ENCODE peak calls at places on chromosomes 6 and 20, in four cellular contexts. One of them, this sample, is unnamed.

GRCh38 chr6:153989989-153990388 is 49.1 kb upstream of the OPRM1 start:
- DNase-seq in OCI-LY7: no peak
- DNase-seq in foreskin keratinocyte: no peak
- DNase-seq in CD8-positive, alpha-beta memory T cell: no peak
- DNase-seq in this sample: no peak

GRCh38 chr6:169853196-169854082 is 102.0 kb downstream of the ERMARD start:
- DNase-seq in CD8-positive, alpha-beta memory T cell: no peak
- DNase-seq in foreskin keratinocyte: no peak
- DNase-seq in OCI-LY7: no peak
- DNase-seq in this sample: no peak

GRCh38 chr6:106180208-106180607 is 94.1 kb downstream of the PRDM1 start:
- DNase-seq in foreskin keratinocyte: no peak
- DNase-seq in CD8-positive, alpha-beta memory T cell: no peak
- DNase-seq in OCI-LY7: no peak
- DNase-seq in this sample: no peak

GRCh38 chr6:99492137-99492536 is 23.1 kb downstream of the USP45 start:
- DNase-seq in foreskin keratinocyte: no peak
- DNase-seq in OCI-LY7: no peak
- DNase-seq in CD8-positive, alpha-beta memory T cell: no peak
- DNase-seq in this sample: no peak

GRCh38 chr6:27251672-27252251 is 4.3 kb downstream of the PRSS16 start:
- DNase-seq in CD8-positive, alpha-beta memory T cell: peak; percentile 55
- DNase-seq in OCI-LY7: peak; percentile 91
- DNase-seq in foreskin keratinocyte: peak; percentile 80
- DNase-seq in this sample: peak; percentile 91

GRCh38 chr6:130148181-130148580 is 74.6 kb downstream of the SAMD3 start:
- DNase-seq in foreskin keratinocyte: no peak
- DNase-seq in CD8-positive, alpha-beta memory T cell: no peak
- DNase-seq in OCI-LY7: peak; percentile 32
- DNase-seq in this sample: peak; percentile 18

GRCh38 chr6:158624684-158625682 is 19.6 kb downstream of the DYNLT1 start:
- DNase-seq in foreskin keratinocyte: no peak
- DNase-seq in OCI-LY7: no peak
- DNase-seq in CD8-positive, alpha-beta memory T cell: no peak
- DNase-seq in this sample: no peak

GRCh38 chr20:44066645-44067606 is 120.1 kb downstream of the JPH2 start:
- DNase-seq in OCI-LY7: no peak
- DNase-seq in CD8-positive, alpha-beta memory T cell: no peak
- DNase-seq in foreskin keratinocyte: no peak
- DNase-seq in this sample: no peak

GRCh38 chr20:33668087-33668790 is 1.5 kb downstream of the ACTL10 start:
- DNase-seq in CD8-positive, alpha-beta memory T cell: peak; percentile 71
- DNase-seq in OCI-LY7: peak; percentile 88
- DNase-seq in foreskin keratinocyte: no peak
- DNase-seq in this sample: no peak

GRCh38 chr6:16466778-16467177 is 228.4 kb downstream of the GMPR start:
- DNase-seq in foreskin keratinocyte: no peak
- DNase-seq in OCI-LY7: no peak
- DNase-seq in CD8-positive, alpha-beta memory T cell: no peak
- DNase-seq in this sample: no peak

GRCh38 chr6:53979468-53980067 is 131.7 kb upstream of the MLIP start:
- DNase-seq in foreskin keratinocyte: no peak
- DNase-seq in CD8-positive, alpha-beta memory T cell: no peak
- DNase-seq in OCI-LY7: peak; percentile 42
- DNase-seq in this sample: no peak

GRCh38 chr6:12083763-12084162 is 71.7 kb downstream of the HIVEP1 start:
- DNase-seq in foreskin keratinocyte: no peak
- DNase-seq in OCI-LY7: no peak
- DNase-seq in CD8-positive, alpha-beta memory T cell: no peak
- DNase-seq in this sample: no peak

GRCh38 chr6:157568702-157569101 is 187.7 kb downstream of the ZDHHC14 start:
- DNase-seq in foreskin keratinocyte: no peak
- DNase-seq in OCI-LY7: no peak
- DNase-seq in CD8-positive, alpha-beta memory T cell: no peak
- DNase-seq in this sample: no peak

GRCh38 chr20:50438986-50439407 is 71.2 kb upstream of the PTPN1 start:
- DNase-seq in foreskin keratinocyte: peak; percentile 98
- DNase-seq in CD8-positive, alpha-beta memory T cell: no peak
- DNase-seq in OCI-LY7: no peak
- DNase-seq in this sample: no peak

GRCh38 chr20:50628326-50628725 is 63.0 kb downstream of the RIPOR3 start:
- DNase-seq in CD8-positive, alpha-beta memory T cell: no peak
- DNase-seq in foreskin keratinocyte: no peak
- DNase-seq in OCI-LY7: peak; percentile 53
- DNase-seq in this sample: no peak

GRCh38 chr6:48630511-48630910 is 519.5 kb upstream of the PTCHD4 start:
- DNase-seq in CD8-positive, alpha-beta memory T cell: no peak
- DNase-seq in OCI-LY7: no peak
- DNase-seq in foreskin keratinocyte: peak; percentile 56
- DNase-seq in this sample: no peak

GRCh38 chr20:17895641-17896246 is 72.8 kb downstream of the SNX5 start:
- DNase-seq in OCI-LY7: no peak
- DNase-seq in foreskin keratinocyte: no peak
- DNase-seq in CD8-positive, alpha-beta memory T cell: no peak
- DNase-seq in this sample: no peak

GRCh38 chr6:113669641-113670040 is 187.5 kb upstream of the MARCKS start:
- DNase-seq in CD8-positive, alpha-beta memory T cell: no peak
- DNase-seq in OCI-LY7: no peak
- DNase-seq in foreskin keratinocyte: no peak
- DNase-seq in this sample: no peak

GRCh38 chr6:107185570-107185969 is 70.3 kb upstream of the BEND3 start:
- DNase-seq in foreskin keratinocyte: peak; percentile 5
- DNase-seq in CD8-positive, alpha-beta memory T cell: no peak
- DNase-seq in OCI-LY7: no peak
- DNase-seq in this sample: peak; percentile 25

GRCh38 chr6:53517021-53517420 is 27.9 kb downstream of the GCLC start:
- DNase-seq in OCI-LY7: no peak
- DNase-seq in foreskin keratinocyte: no peak
- DNase-seq in CD8-positive, alpha-beta memory T cell: no peak
- DNase-seq in this sample: no peak

GRCh38 chr6:163214259-163214658 is 200.3 kb upstream of the QKI start:
- DNase-seq in foreskin keratinocyte: no peak
- DNase-seq in CD8-positive, alpha-beta memory T cell: no peak
- DNase-seq in OCI-LY7: no peak
- DNase-seq in this sample: no peak

DNA sequence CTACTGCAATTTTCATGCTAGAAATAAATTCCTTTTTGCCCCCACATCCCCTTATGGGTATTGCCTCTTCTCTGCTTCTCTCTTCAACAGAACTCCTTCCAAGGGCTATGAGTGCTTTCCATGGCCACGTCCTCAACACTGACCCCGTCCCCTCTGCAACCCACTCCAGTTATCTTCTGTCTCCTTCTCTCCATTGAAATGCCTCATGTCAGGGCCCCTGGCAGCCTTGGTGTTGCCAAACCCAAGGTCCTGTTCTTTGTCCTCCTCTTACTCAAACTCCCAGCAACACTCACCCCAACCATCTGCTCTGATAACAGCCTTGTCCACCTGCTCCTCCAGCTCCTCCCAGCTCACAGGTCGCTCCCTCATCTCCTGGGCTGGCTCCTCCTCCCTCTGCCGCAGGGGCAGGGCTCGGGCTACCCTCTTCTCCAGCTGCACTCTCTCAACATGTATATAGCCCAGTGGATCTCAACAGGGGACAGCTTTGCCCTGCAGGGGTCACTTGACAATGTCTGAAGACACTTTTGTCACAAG is 196.1 kb upstream of the QKI start:
- DNase-seq in CD8-positive, alpha-beta memory T cell: no peak
- DNase-seq in OCI-LY7: no peak
- DNase-seq in foreskin keratinocyte: no peak
- DNase-seq in this sample: no peak
- H3K4me1 ChIP-seq in CD8-positive, alpha-beta memory T cell: no peaks in the 10 kb centered on the region
- H3K4me1 ChIP-seq in OCI-LY7: no peaks in the 10 kb centered on the region
- H3K4me1 ChIP-seq in foreskin keratinocyte: no peaks in the 10 kb centered on the region
- H3K4me1 ChIP-seq in this sample: no peaks in the 10 kb centered on the region

DNA sequence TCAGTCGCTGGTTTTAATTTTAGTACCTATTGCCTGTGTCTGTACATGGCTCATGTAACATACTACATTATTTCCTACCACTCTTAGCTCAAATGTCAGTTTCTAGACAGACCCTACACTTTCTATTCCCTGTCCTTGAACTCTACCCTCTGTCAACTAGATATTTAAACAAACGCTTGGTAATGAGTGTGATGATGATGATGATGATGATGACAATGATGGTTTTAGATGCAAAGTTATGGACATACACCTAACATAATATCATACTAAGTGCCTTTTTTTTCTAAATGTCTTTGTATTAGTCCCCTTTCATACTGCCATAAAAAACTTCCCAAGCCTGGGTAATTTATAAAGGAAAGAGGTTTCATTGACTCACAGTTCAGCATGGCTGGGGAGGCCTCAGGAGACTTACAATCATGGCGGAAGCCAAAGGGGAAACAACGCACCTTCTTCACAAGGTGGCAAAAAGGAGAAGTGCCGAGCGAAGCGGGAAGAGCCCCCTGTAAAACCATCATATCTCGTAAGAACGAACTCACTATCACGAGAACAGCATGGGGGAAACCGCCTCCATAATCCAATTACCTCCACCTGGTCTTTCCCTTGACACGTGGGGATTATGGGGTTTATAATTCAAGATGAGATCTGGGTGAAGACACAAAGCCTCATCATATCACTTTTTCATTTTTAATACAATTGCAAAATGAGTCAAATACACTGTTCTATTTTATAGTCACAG is 87.1 kb downstream of the IBTK start:
- DNase-seq in foreskin keratinocyte: no peak
- DNase-seq in OCI-LY7: no peak
- DNase-seq in CD8-positive, alpha-beta memory T cell: no peak
- DNase-seq in this sample: no peak
- H3K4me1 ChIP-seq in foreskin keratinocyte: no peaks in the 10 kb centered on the region
- H3K4me1 ChIP-seq in OCI-LY7: no peaks in the 10 kb centered on the region
- H3K4me1 ChIP-seq in CD8-positive, alpha-beta memory T cell: no peaks in the 10 kb centered on the region
- H3K4me1 ChIP-seq in this sample: no peaks in the 10 kb centered on the region

DNA sequence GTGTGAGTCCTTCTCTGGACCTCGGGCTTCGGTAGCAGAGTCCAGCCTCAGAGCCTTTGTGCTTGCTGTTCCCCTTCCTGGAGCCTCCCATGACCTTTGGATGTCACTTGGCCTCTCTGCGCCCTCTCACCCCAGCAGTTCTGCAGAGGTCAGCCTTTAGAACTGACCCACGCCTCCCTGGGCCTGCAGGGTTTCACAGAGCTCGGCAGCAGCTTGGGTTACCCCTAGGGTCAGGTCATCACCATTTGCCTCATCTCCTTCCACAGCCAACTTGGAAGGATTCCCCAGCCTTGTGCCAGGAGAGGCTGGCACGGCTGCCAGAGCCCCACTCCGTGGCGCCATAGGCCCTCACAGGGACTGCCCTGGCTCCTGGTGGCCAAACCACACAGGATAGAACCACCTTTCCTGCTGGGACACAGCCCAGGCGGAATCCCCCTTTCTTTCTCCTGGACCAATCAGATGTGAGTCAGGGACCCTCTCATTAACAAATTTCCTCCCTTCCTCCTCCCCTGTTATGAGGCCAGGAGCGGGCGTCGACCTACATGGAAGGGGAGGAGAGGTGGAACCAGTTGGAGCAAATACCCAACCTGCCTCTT is 13.9 kb upstream of the SIRPA start:
- DNase-seq in foreskin keratinocyte: no peak
- DNase-seq in CD8-positive, alpha-beta memory T cell: no peak
- DNase-seq in OCI-LY7: no peak
- DNase-seq in this sample: no peak
- H3K4me1 ChIP-seq in foreskin keratinocyte: no peaks in the 10 kb centered on the region
- H3K4me1 ChIP-seq in CD8-positive, alpha-beta memory T cell: no peaks in the 10 kb centered on the region
- H3K4me1 ChIP-seq in OCI-LY7: peaks cover 14% of the 10 kb centered on the region
- H3K4me1 ChIP-seq in this sample: no peaks in the 10 kb centered on the region

DNA sequence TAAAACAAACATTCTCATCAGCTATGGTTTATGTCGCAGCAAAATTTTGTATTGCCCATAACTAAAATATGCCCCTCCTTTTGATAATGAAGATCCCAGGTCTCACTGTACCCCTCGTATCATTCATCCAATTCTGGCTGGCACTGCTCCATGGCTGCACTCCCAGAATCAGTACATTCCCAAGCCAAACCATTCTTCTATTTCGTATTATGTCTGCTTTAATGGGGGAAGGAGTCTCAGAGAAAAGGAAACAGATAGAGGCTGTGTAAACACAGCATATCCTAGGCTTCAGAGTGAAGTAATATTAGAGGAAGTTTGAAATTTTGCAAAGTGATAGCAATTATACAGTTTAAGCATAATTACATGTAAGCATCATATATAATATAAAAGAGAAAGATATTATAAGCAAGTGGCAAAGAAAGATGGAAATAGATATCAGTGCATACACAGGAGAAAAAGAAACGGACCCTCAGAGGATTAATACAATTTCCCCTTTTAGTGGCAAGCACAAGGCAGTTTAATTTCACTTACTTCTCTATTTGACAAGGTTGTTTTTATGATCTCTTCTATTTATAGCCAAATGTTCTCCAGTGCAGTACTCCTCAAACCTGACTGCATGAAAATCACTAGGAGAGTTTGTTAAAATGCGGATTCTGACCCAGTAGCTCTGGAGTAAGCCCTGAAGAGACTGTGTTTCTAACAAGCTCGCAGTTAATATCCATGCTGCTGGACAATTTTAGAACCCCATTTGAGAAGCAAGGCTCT is 56.5 kb upstream of the TENT5A start:
- DNase-seq in CD8-positive, alpha-beta memory T cell: no peak
- DNase-seq in OCI-LY7: no peak
- DNase-seq in foreskin keratinocyte: no peak
- DNase-seq in this sample: no peak
- H3K4me1 ChIP-seq in CD8-positive, alpha-beta memory T cell: no peaks in the 10 kb centered on the region
- H3K4me1 ChIP-seq in OCI-LY7: no peaks in the 10 kb centered on the region
- H3K4me1 ChIP-seq in foreskin keratinocyte: no peaks in the 10 kb centered on the region
- H3K4me1 ChIP-seq in this sample: no peaks in the 10 kb centered on the region

GRCh38 chr20:48459729-48460395 is 367.9 kb downstream of the PREX1 start:
- DNase-seq in OCI-LY7: no peak
- DNase-seq in CD8-positive, alpha-beta memory T cell: no peak
- DNase-seq in foreskin keratinocyte: no peak
- DNase-seq in this sample: no peak

GRCh38 chr20:48457261-48458002 is 370.4 kb downstream of the PREX1 start:
- DNase-seq in CD8-positive, alpha-beta memory T cell: no peak
- DNase-seq in OCI-LY7: no peak
- DNase-seq in foreskin keratinocyte: no peak
- DNase-seq in this sample: no peak

GRCh38 chr20:48458601-48459385 is 369.0 kb downstream of the PREX1 start:
- DNase-seq in foreskin keratinocyte: no peak
- DNase-seq in CD8-positive, alpha-beta memory T cell: no peak
- DNase-seq in OCI-LY7: no peak
- DNase-seq in this sample: no peak

GRCh38 chr20:48456361-48457184 is 371.2 kb downstream of the PREX1 start:
- DNase-seq in CD8-positive, alpha-beta memory T cell: no peak
- DNase-seq in foreskin keratinocyte: no peak
- DNase-seq in OCI-LY7: no peak
- DNase-seq in this sample: no peak

DNA sequence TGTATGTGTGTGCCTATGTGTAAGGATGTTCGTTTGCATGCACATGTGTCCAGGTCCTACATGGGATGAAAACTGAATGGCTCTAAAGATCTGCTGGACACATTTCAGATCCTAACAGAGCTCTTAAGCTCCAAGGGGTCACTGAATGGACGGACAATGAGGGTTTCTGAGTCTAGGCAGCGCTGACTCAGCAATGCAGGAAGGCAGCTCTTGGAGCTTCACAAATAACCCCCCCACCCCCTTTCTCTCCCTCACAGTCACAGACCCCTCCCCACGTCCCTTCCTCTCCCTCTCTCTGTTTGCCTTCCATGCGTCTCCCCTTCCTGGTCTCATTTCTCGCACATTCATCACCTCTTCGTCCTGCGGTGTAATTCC is 369.8 kb downstream of the PREX1 start:
- DNase-seq in CD8-positive, alpha-beta memory T cell: no peak
- DNase-seq in foreskin keratinocyte: no peak
- DNase-seq in OCI-LY7: no peak
- DNase-seq in this sample: no peak
- H3K4me1 ChIP-seq in CD8-positive, alpha-beta memory T cell: no peaks in the 10 kb centered on the region
- H3K4me1 ChIP-seq in foreskin keratinocyte: no peaks in the 10 kb centered on the region
- H3K4me1 ChIP-seq in OCI-LY7: peaks cover 5% of the 10 kb centered on the region
- H3K4me1 ChIP-seq in this sample: peaks cover 2% of the 10 kb centered on the region